ENCODE peak calls at places on chromosomes 5 and 9, in four cellular contexts. One of them, this sample, is unnamed.

GRCh38 chr9:112881366-112881765 is 9.3 kb downstream of the SLC46A2 start:
- DNase-seq in nephron progenitor cell: no peak
- DNase-seq in DND-41: no peak
- DNase-seq in GM20000: no peak
- DNase-seq in this sample: no peak

GRCh38 chr5:173715607-173716006 is 99.2 kb upstream of the BOD1 start:
- DNase-seq in nephron progenitor cell: no peak
- DNase-seq in DND-41: no peak
- DNase-seq in GM20000: no peak
- DNase-seq in this sample: no peak

GRCh38 chr9:21252727-21253547 is 13.1 kb upstream of the IFNA14 start:
- DNase-seq in nephron progenitor cell: peak; percentile 17
- DNase-seq in DND-41: peak; percentile 55
- DNase-seq in GM20000: peak; percentile 40
- DNase-seq in this sample: peak; percentile 23

GRCh38 chr5:175814676-175815075 is 56.7 kb upstream of the CPLX2 start:
- DNase-seq in nephron progenitor cell: no peak
- DNase-seq in DND-41: no peak
- DNase-seq in GM20000: no peak
- DNase-seq in this sample: no peak

GRCh38 chr5:146249801-146250200 is 46.4 kb downstream of the RBM27 start:
- DNase-seq in nephron progenitor cell: no peak
- DNase-seq in DND-41: no peak
- DNase-seq in GM20000: no peak
- DNase-seq in this sample: no peak

GRCh38 chr5:106545325-106545724 is 1125.4 kb downstream of the EFNA5 start:
- DNase-seq in nephron progenitor cell: no peak
- DNase-seq in DND-41: no peak
- DNase-seq in GM20000: no peak
- DNase-seq in this sample: no peak

GRCh38 chr5:9466677-9467076 is 79.2 kb downstream of the SEMA5A start:
- DNase-seq in nephron progenitor cell: no peak
- DNase-seq in DND-41: no peak
- DNase-seq in GM20000: no peak
- DNase-seq in this sample: no peak

GRCh38 chr9:129282308-129283211 is 104.5 kb upstream of the IER5L start:
- DNase-seq in nephron progenitor cell: peak; percentile 35
- DNase-seq in DND-41: no peak
- DNase-seq in GM20000: no peak
- DNase-seq in this sample: peak; percentile 10

GRCh38 chr9:91033802-91034201 is 232.2 kb downstream of the SYK start:
- DNase-seq in nephron progenitor cell: peak; percentile 29
- DNase-seq in DND-41: peak; percentile 51
- DNase-seq in GM20000: peak; percentile 27
- DNase-seq in this sample: no peak

GRCh38 chr9:110321055-110321454 is 16.6 kb downstream of the TXNDC8 start:
- DNase-seq in nephron progenitor cell: no peak
- DNase-seq in DND-41: no peak
- DNase-seq in GM20000: no peak
- DNase-seq in this sample: no peak

GRCh38 chr5:142179776-142180387 is 71.3 kb downstream of the NDFIP1 start:
- DNase-seq in nephron progenitor cell: no peak
- DNase-seq in DND-41: no peak
- DNase-seq in GM20000: no peak
- DNase-seq in this sample: no peak

GRCh38 chr9:19160085-19160484 is 32.8 kb upstream of the PLIN2 start:
- DNase-seq in nephron progenitor cell: no peak
- DNase-seq in DND-41: no peak
- DNase-seq in GM20000: no peak
- DNase-seq in this sample: no peak

GRCh38 chr9:135340726-135341475 is 138.7 kb upstream of the PPP1R26 start:
- DNase-seq in nephron progenitor cell: no peak
- DNase-seq in DND-41: no peak
- DNase-seq in GM20000: no peak
- DNase-seq in this sample: no peak

GRCh38 chr5:142404046-142404477 is 79.2 kb upstream of the SPRY4 start:
- DNase-seq in nephron progenitor cell: no peak
- DNase-seq in DND-41: no peak
- DNase-seq in GM20000: no peak
- DNase-seq in this sample: no peak

GRCh38 chr9:74653437-74654080 is 156.4 kb downstream of the RORB start:
- DNase-seq in nephron progenitor cell: no peak
- DNase-seq in DND-41: no peak
- DNase-seq in GM20000: no peak
- DNase-seq in this sample: no peak

GRCh38 chr5:148471379-148471778 is 87.6 kb downstream of the FBXO38 start:
- DNase-seq in nephron progenitor cell: no peak
- DNase-seq in DND-41: no peak
- DNase-seq in GM20000: no peak
- DNase-seq in this sample: no peak

GRCh38 chr5:132656774-132657355 is 1.1 kb upstream of the IL13 start:
- DNase-seq in nephron progenitor cell: no peak
- DNase-seq in DND-41: no peak
- DNase-seq in GM20000: no peak
- DNase-seq in this sample: no peak

GRCh38 chr5:16147179-16147900 is 32.3 kb downstream of the MARCHF11 start:
- DNase-seq in nephron progenitor cell: no peak
- DNase-seq in DND-41: no peak
- DNase-seq in GM20000: no peak
- DNase-seq in this sample: no peak

GRCh38 chr9:77735515-77735914 is 87.4 kb upstream of the GNA14 start:
- DNase-seq in nephron progenitor cell: no peak
- DNase-seq in DND-41: no peak
- DNase-seq in GM20000: no peak
- DNase-seq in this sample: no peak

GRCh38 chr9:71748280-71748743 is 20.0 kb downstream of the CEMIP2 start:
- DNase-seq in nephron progenitor cell: no peak
- DNase-seq in DND-41: no peak
- DNase-seq in GM20000: no peak
- DNase-seq in this sample: no peak

GRCh38 chr5:150517272-150518152 is 9.6 kb downstream of the NDST1 start:
- DNase-seq in nephron progenitor cell: no peak
- DNase-seq in DND-41: no peak
- DNase-seq in GM20000: no peak
- DNase-seq in this sample: no peak

GRCh38 chr9:93958875-93959682 is 3.9 kb upstream of the BARX1 start:
- DNase-seq in nephron progenitor cell: peak; percentile 45
- DNase-seq in DND-41: no peak
- DNase-seq in GM20000: peak; percentile 56
- DNase-seq in this sample: no peak

GRCh38 chr5:140881889-140882590 is at the start of gene PCDHA13:
- DNase-seq in nephron progenitor cell: no peak
- DNase-seq in DND-41: no peak
- DNase-seq in GM20000: peak; percentile 4
- DNase-seq in this sample: no peak

GRCh38 chr9:18396102-18396728 is 77.7 kb upstream of the ADAMTSL1 start:
- DNase-seq in nephron progenitor cell: no peak
- DNase-seq in DND-41: no peak
- DNase-seq in GM20000: no peak
- DNase-seq in this sample: no peak

GRCh38 chr9:100216178-100216787 is 117.2 kb downstream of the INVS start:
- DNase-seq in nephron progenitor cell: peak; percentile 33
- DNase-seq in DND-41: peak; percentile 31
- DNase-seq in GM20000: peak; percentile 52
- DNase-seq in this sample: no peak

GRCh38 chr5:65809817-65810531 is 88.0 kb downstream of the NLN start:
- DNase-seq in nephron progenitor cell: no peak
- DNase-seq in DND-41: no peak
- DNase-seq in GM20000: no peak
- DNase-seq in this sample: no peak

GRCh38 chr5:151607304-151607703 is 16.2 kb upstream of the FAT2 start:
- DNase-seq in nephron progenitor cell: no peak
- DNase-seq in DND-41: no peak
- DNase-seq in GM20000: no peak
- DNase-seq in this sample: no peak

GRCh38 chr9:15553528-15553898 is 670 bp downstream of the CCDC171 start:
- DNase-seq in nephron progenitor cell: no peak
- DNase-seq in DND-41: no peak
- DNase-seq in GM20000: no peak
- DNase-seq in this sample: no peak

GRCh38 chr5:76345582-76345981 is 57.5 kb upstream of the IQGAP2 start:
- DNase-seq in nephron progenitor cell: no peak
- DNase-seq in DND-41: no peak
- DNase-seq in GM20000: no peak
- DNase-seq in this sample: no peak

GRCh38 chr9:132977626-132978450 is 656 bp upstream of the GFI1B start:
- DNase-seq in nephron progenitor cell: peak; percentile 80
- DNase-seq in DND-41: peak; percentile 46
- DNase-seq in GM20000: peak; percentile 78
- DNase-seq in this sample: no peak

GRCh38 chr9:125484632-125485282 is 222.3 kb downstream of the MAPKAP1 start:
- DNase-seq in nephron progenitor cell: no peak
- DNase-seq in DND-41: no peak
- DNase-seq in GM20000: no peak
- DNase-seq in this sample: no peak

GRCh38 chr5:133746834-133747233 is 134.5 kb upstream of the FSTL4 start:
- DNase-seq in nephron progenitor cell: no peak
- DNase-seq in DND-41: peak; percentile 24
- DNase-seq in GM20000: no peak
- DNase-seq in this sample: no peak

GRCh38 chr9:108963459-108964143 is 29.4 kb downstream of the ABITRAM start:
- DNase-seq in nephron progenitor cell: no peak
- DNase-seq in DND-41: no peak
- DNase-seq in GM20000: no peak
- DNase-seq in this sample: no peak

GRCh38 chr5:176365663-176366574 is 632 bp downstream of the ARL10 start:
- DNase-seq in nephron progenitor cell: peak; percentile 76
- DNase-seq in DND-41: no peak
- DNase-seq in GM20000: peak; percentile 63
- DNase-seq in this sample: no peak

DNA sequence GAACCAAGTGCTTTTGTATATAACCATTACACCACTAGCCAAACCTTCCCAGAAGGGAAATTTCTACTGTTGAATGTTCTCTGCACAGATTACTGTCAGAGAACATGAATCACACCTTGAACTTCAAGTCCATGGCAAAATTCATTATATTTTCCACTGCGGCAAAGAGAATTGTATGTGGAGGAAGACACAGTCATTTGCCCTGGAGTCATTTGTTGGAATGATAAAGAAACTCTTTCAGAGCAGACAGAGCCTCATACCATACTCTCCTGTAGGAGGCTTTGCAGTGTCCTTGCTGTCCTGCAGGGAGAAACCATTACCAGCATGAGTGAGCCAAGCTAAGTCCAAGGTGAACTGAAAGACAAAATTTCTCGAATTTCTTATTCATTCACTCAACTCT is 369.0 kb downstream of the ARHGEF28 start:
- DNase-seq in nephron progenitor cell: no peak
- DNase-seq in DND-41: no peak
- DNase-seq in GM20000: no peak
- DNase-seq in this sample: no peak
- TF ChIP-seq CTCF in nephron progenitor cell: no peak
- TF ChIP-seq CTCF in DND-41: no peak
- TF ChIP-seq CTCF in GM20000: no peak
- TF ChIP-seq CTCF in this sample: no peak

GRCh38 chr5:91007251-91007650 is 375.9 kb downstream of the ARRDC3 start:
- DNase-seq in nephron progenitor cell: no peak
- DNase-seq in DND-41: no peak
- DNase-seq in GM20000: no peak
- DNase-seq in this sample: no peak
- TF ChIP-seq CTCF in nephron progenitor cell: peak; percentile 6
- TF ChIP-seq CTCF in DND-41: no peak
- TF ChIP-seq CTCF in GM20000: no peak
- TF ChIP-seq CTCF in this sample: no peak

GRCh38 chr5:6820851-6821479 is 107.7 kb downstream of the TENT4A start:
- DNase-seq in nephron progenitor cell: peak; percentile 81
- DNase-seq in DND-41: peak; percentile 44
- DNase-seq in GM20000: peak; percentile 55
- DNase-seq in this sample: no peak

GRCh38 chr5:6822068-6822467 is 108.8 kb downstream of the TENT4A start:
- DNase-seq in nephron progenitor cell: no peak
- DNase-seq in DND-41: no peak
- DNase-seq in GM20000: no peak
- DNase-seq in this sample: no peak

GRCh38 chr5:6818594-6819512 is 105.6 kb downstream of the TENT4A start:
- DNase-seq in nephron progenitor cell: no peak
- DNase-seq in DND-41: no peak
- DNase-seq in GM20000: no peak
- DNase-seq in this sample: no peak

GRCh38 chr5:6822556-6823343 is 109.5 kb downstream of the TENT4A start:
- DNase-seq in nephron progenitor cell: peak; percentile 27
- DNase-seq in DND-41: no peak
- DNase-seq in GM20000: no peak
- DNase-seq in this sample: no peak

DNA sequence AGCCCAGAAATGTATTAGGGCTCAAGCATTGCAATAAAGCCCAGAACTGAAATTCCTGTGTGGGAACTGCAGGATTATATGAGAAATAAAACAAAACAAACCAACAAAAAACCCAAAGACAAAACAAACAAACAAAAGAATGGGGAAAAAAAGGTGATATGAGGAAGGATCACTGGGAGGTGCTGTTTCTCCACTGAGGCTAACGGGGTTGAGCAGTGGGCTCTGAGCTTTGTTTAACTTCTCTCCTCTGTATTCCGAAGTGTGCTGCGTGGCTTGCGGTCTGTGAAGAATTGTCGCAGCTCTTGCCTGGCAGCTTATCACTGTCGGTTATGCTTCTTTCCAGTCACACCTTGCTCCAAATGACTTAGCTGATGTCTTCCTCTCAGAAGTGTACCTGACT is 106.3 kb downstream of the TENT4A start:
- DNase-seq in nephron progenitor cell: peak; percentile 27
- DNase-seq in DND-41: no peak
- DNase-seq in GM20000: no peak
- DNase-seq in this sample: no peak
- TF ChIP-seq CTCF in nephron progenitor cell: peak; percentile 57
- TF ChIP-seq CTCF in DND-41: peak; percentile 12
- TF ChIP-seq CTCF in GM20000: no peak
- TF ChIP-seq CTCF in this sample: no peak

GRCh38 chr9:115229496-115229895 is 111.5 kb upstream of the TNC start:
- DNase-seq in nephron progenitor cell: no peak
- DNase-seq in DND-41: no peak
- DNase-seq in GM20000: no peak
- DNase-seq in this sample: no peak

GRCh38 chr9:115231116-115231515 is 113.2 kb upstream of the TNC start:
- DNase-seq in nephron progenitor cell: no peak
- DNase-seq in DND-41: no peak
- DNase-seq in GM20000: no peak
- DNase-seq in this sample: no peak

GRCh38 chr9:115220339-115221009 is 102.5 kb upstream of the TNC start:
- DNase-seq in nephron progenitor cell: no peak
- DNase-seq in DND-41: no peak
- DNase-seq in GM20000: no peak
- DNase-seq in this sample: no peak

GRCh38 chr9:115225459-115226116 is 107.6 kb upstream of the TNC start:
- DNase-seq in nephron progenitor cell: no peak
- DNase-seq in DND-41: no peak
- DNase-seq in GM20000: no peak
- DNase-seq in this sample: no peak

GRCh38 chr9:115226152-115226551 is 108.2 kb upstream of the TNC start:
- DNase-seq in nephron progenitor cell: no peak
- DNase-seq in DND-41: no peak
- DNase-seq in GM20000: no peak
- DNase-seq in this sample: no peak
- TF ChIP-seq CTCF in nephron progenitor cell: peak; percentile 13
- TF ChIP-seq CTCF in DND-41: no peak
- TF ChIP-seq CTCF in GM20000: no peak
- TF ChIP-seq CTCF in this sample: no peak

GRCh38 chr9:127283917-127284316 is 19.3 kb downstream of the GARNL3 start:
- DNase-seq in nephron progenitor cell: no peak
- DNase-seq in DND-41: peak; percentile 8
- DNase-seq in GM20000: no peak
- DNase-seq in this sample: peak; percentile 31
- TF ChIP-seq CTCF in nephron progenitor cell: no peak
- TF ChIP-seq CTCF in DND-41: peak; percentile 34
- TF ChIP-seq CTCF in GM20000: peak; percentile 27
- TF ChIP-seq CTCF in this sample: no peak